ENCODE peak calls at places on chromosome 4, in four cellular contexts. X is nucleus accumbens, Q is NCI-H510A treated with DMSO at 0.1 percent for 48 hours, B is SJSA1. E is an unnamed sample.
A peak's percentile ranks its signal among the peaks of the same experiment; 100 is the strongest.

GRCh38 chr4:121726642-121727268 is 30.0 kb upstream of the ANXA5 start:
- DNase-seq in X (no peak), Q (peak; percentile 20), B (peak; percentile 76), E (peak; percentile 66)

GRCh38 chr4:119286377-119287002 is 35.4 kb downstream of the FABP2 start:
- DNase-seq in X (no peak), Q (no peak), B (peak; percentile 52), E (no peak)

GRCh38 chr4:152894673-152895072 is 41.5 kb upstream of the FHDC1 start:
- DNase-seq in X (no peak), Q (no peak), B (no peak), E (no peak)

GRCh38 chr4:78691333-78691732 is 84.8 kb upstream of the BMP2K start:
- DNase-seq in X (no peak), Q (no peak), B (no peak), E (no peak)

GRCh38 chr4:179145746-179146530 is 1703.7 kb upstream of the AGA start:
- DNase-seq in X (no peak), Q (no peak), B (no peak), E (peak; percentile 28)

GRCh38 chr4:24734511-24734910 is 60.9 kb upstream of the SOD3 start:
- DNase-seq in X (no peak), Q (no peak), B (no peak), E (no peak)

GRCh38 chr4:95167809-95168208 is 381.0 kb downstream of the UNC5C start:
- DNase-seq in X (no peak), Q (no peak), B (no peak), E (no peak)

GRCh38 chr4:115537387-115537786 is 424.0 kb upstream of the NDST4 start:
- DNase-seq in X (no peak), Q (no peak), B (no peak), E (peak; percentile 2)

GRCh38 chr4:47415719-47416118 is 47.8 kb downstream of the COMMD8 start:
- DNase-seq in X (no peak), Q (no peak), B (no peak), E (no peak)

GRCh38 chr4:103692615-103693014 is 27.2 kb downstream of the TACR3 start:
- DNase-seq in X (no peak), Q (no peak), B (no peak), E (no peak)

GRCh38 chr4:88737304-88738015 is 39.8 kb upstream of the NAP1L5 start:
- DNase-seq in X (no peak), Q (peak; percentile 86), B (no peak), E (no peak)

GRCh38 chr4:173507471-173508385 is 22.3 kb downstream of the HAND2 start:
- DNase-seq in X (no peak), Q (no peak), B (no peak), E (no peak)

GRCh38 chr4:79915276-79915675 is 157.8 kb downstream of the ANTXR2 start:
- DNase-seq in X (no peak), Q (no peak), B (no peak), E (no peak)

GRCh38 chr4:136505020-136505419 is 1027.3 kb downstream of the PCDH18 start:
- DNase-seq in X (no peak), Q (no peak), B (no peak), E (no peak)

GRCh38 chr4:147749811-147750321 is 18.0 kb downstream of the ARHGAP10 start:
- DNase-seq in X (no peak), Q (peak; percentile 8), B (no peak), E (no peak)

GRCh38 chr4:177301127-177301639 is 8.5 kb upstream of the NEIL3 start:
- DNase-seq in X (no peak), Q (no peak), B (no peak), E (no peak)